ENCODE peak calls at places on chromosomes 1 and 21, in six cellular contexts. One of them, this sample, is unnamed.

GRCh38 chr21:30882907-30883597 is 1.7 kb upstream of the KRTAP11-1 start:
- DNase-seq in trophoblast cell: no peak
- DNase-seq in mesendoderm: no peak
- DNase-seq in H1: no peak
- DNase-seq in IMR-90: no peak
- DNase-seq in mesenchymal stem cell: no peak
- DNase-seq in this sample: no peak

GRCh38 chr1:11132571-11133293 is 33.1 kb upstream of the EXOSC10 start:
- DNase-seq in mesendoderm: peak
- DNase-seq in IMR-90: no peak
- DNase-seq in H1: no peak
- DNase-seq in mesenchymal stem cell: no peak
- DNase-seq in trophoblast cell: no peak
- DNase-seq in this sample: no peak

GRCh38 chr1:110765640-110766335 is 91.0 kb upstream of the KCNA3 start:
- DNase-seq in mesendoderm: peak
- DNase-seq in IMR-90: peak
- DNase-seq in H1: no peak
- DNase-seq in trophoblast cell: peak
- DNase-seq in mesenchymal stem cell: peak
- DNase-seq in this sample: no peak

GRCh38 chr21:44300262-44300959 is 558 bp downstream of the PFKL start:
- DNase-seq in H1: no peak
- DNase-seq in IMR-90: peak
- DNase-seq in mesendoderm: peak
- DNase-seq in mesenchymal stem cell: peak
- DNase-seq in trophoblast cell: peak
- DNase-seq in this sample: no peak

GRCh38 chr1:34884961-34885360 is 25.4 kb upstream of the SMIM12 start:
- DNase-seq in trophoblast cell: no peak
- DNase-seq in IMR-90: no peak
- DNase-seq in H1: no peak
- DNase-seq in mesenchymal stem cell: no peak
- DNase-seq in mesendoderm: peak
- DNase-seq in this sample: no peak

GRCh38 chr1:74236440-74236839 is 1.3 kb downstream of the TNNI3K start:
- DNase-seq in H1: no peak
- DNase-seq in mesenchymal stem cell: no peak
- DNase-seq in trophoblast cell: no peak
- DNase-seq in mesendoderm: no peak
- DNase-seq in IMR-90: no peak
- DNase-seq in this sample: no peak

GRCh38 chr1:60875139-60875538 is 207.2 kb upstream of the NFIA start:
- DNase-seq in IMR-90: no peak
- DNase-seq in mesenchymal stem cell: no peak
- DNase-seq in mesendoderm: no peak
- DNase-seq in H1: no peak
- DNase-seq in trophoblast cell: no peak
- DNase-seq in this sample: no peak

GRCh38 chr1:19854866-19855265 is 27.3 kb upstream of the OTUD3 start:
- DNase-seq in trophoblast cell: no peak
- DNase-seq in IMR-90: no peak
- DNase-seq in mesenchymal stem cell: no peak
- DNase-seq in H1: no peak
- DNase-seq in mesendoderm: no peak
- DNase-seq in this sample: no peak

GRCh38 chr1:8004803-8005573 is 21.1 kb downstream of the ERRFI1 start:
- DNase-seq in mesenchymal stem cell: peak
- DNase-seq in mesendoderm: peak
- DNase-seq in trophoblast cell: peak
- DNase-seq in IMR-90: peak
- DNase-seq in H1: no peak
- DNase-seq in this sample: no peak

GRCh38 chr1:168422203-168422848 is 121.5 kb downstream of the XCL2 start:
- DNase-seq in mesenchymal stem cell: no peak
- DNase-seq in IMR-90: no peak
- DNase-seq in H1: no peak
- DNase-seq in mesendoderm: peak
- DNase-seq in trophoblast cell: no peak
- DNase-seq in this sample: no peak

GRCh38 chr1:94481473-94481933 is 60.1 kb downstream of the F3 start:
- DNase-seq in IMR-90: peak
- DNase-seq in mesendoderm: peak
- DNase-seq in H1: peak
- DNase-seq in trophoblast cell: peak
- DNase-seq in mesenchymal stem cell: peak
- DNase-seq in this sample: peak

GRCh38 chr21:43029785-43030184 is 45.9 kb downstream of the CBS start:
- DNase-seq in H1: no peak
- DNase-seq in IMR-90: no peak
- DNase-seq in mesendoderm: no peak
- DNase-seq in trophoblast cell: no peak
- DNase-seq in mesenchymal stem cell: no peak
- DNase-seq in this sample: no peak

GRCh38 chr1:47914218-47914937 is 82.8 kb downstream of the TRABD2B start:
- DNase-seq in mesenchymal stem cell: no peak
- DNase-seq in H1: no peak
- DNase-seq in mesendoderm: no peak
- DNase-seq in IMR-90: no peak
- DNase-seq in trophoblast cell: no peak
- DNase-seq in this sample: no peak

GRCh38 chr1:3625151-3625907 is 514 bp downstream of the TPRG1L start:
- DNase-seq in H1: no peak
- DNase-seq in mesenchymal stem cell: peak
- DNase-seq in trophoblast cell: peak
- DNase-seq in IMR-90: peak
- DNase-seq in mesendoderm: peak
- DNase-seq in this sample: no peak

GRCh38 chr1:77036560-77036959 is 169.3 kb downstream of the ST6GALNAC5 start:
- DNase-seq in IMR-90: peak
- DNase-seq in trophoblast cell: no peak
- DNase-seq in H1: no peak
- DNase-seq in mesendoderm: peak
- DNase-seq in mesenchymal stem cell: peak
- DNase-seq in this sample: no peak

GRCh38 chr1:90993245-90993644 is 28.6 kb downstream of the ZNF644 start:
- DNase-seq in mesenchymal stem cell: no peak
- DNase-seq in IMR-90: no peak
- DNase-seq in H1: no peak
- DNase-seq in trophoblast cell: no peak
- DNase-seq in mesendoderm: no peak
- DNase-seq in this sample: no peak

GRCh38 chr1:35046730-35047129 is 15.0 kb upstream of the ZMYM6 start:
- DNase-seq in mesendoderm: no peak
- DNase-seq in IMR-90: no peak
- DNase-seq in trophoblast cell: no peak
- DNase-seq in mesenchymal stem cell: no peak
- DNase-seq in H1: no peak
- DNase-seq in this sample: no peak

GRCh38 chr1:20584890-20585289 is 4.0 kb upstream of the CDA start:
- DNase-seq in trophoblast cell: no peak
- DNase-seq in H1: no peak
- DNase-seq in IMR-90: peak
- DNase-seq in mesendoderm: peak
- DNase-seq in mesenchymal stem cell: no peak
- DNase-seq in this sample: no peak

GRCh38 chr1:113677250-113678158 is 81.8 kb downstream of the PHTF1 start:
- DNase-seq in mesendoderm: peak
- DNase-seq in mesenchymal stem cell: peak
- DNase-seq in H1: no peak
- DNase-seq in IMR-90: peak
- DNase-seq in trophoblast cell: no peak
- DNase-seq in this sample: peak

GRCh38 chr1:30694248-30695175 is 28.9 kb downstream of the MATN1 start:
- DNase-seq in IMR-90: no peak
- DNase-seq in trophoblast cell: no peak
- DNase-seq in mesenchymal stem cell: no peak
- DNase-seq in mesendoderm: no peak
- DNase-seq in H1: no peak
- DNase-seq in this sample: no peak

GRCh38 chr1:20732071-20732587 is 374 bp downstream of the SH2D5 start:
- DNase-seq in trophoblast cell: no peak
- DNase-seq in H1: peak
- DNase-seq in mesenchymal stem cell: peak
- DNase-seq in mesendoderm: peak
- DNase-seq in IMR-90: peak
- DNase-seq in this sample: peak

GRCh38 chr1:90706437-90707362 is 10.4 kb downstream of the BARHL2 start:
- DNase-seq in mesendoderm: peak
- DNase-seq in IMR-90: no peak
- DNase-seq in mesenchymal stem cell: no peak
- DNase-seq in H1: no peak
- DNase-seq in trophoblast cell: no peak
- DNase-seq in this sample: no peak

GRCh38 chr1:223708001-223708359 is 4.4 kb upstream of the CAPN2 start:
- DNase-seq in trophoblast cell: no peak
- DNase-seq in mesenchymal stem cell: no peak
- DNase-seq in H1: no peak
- DNase-seq in IMR-90: no peak
- DNase-seq in mesendoderm: no peak
- DNase-seq in this sample: no peak

DNA sequence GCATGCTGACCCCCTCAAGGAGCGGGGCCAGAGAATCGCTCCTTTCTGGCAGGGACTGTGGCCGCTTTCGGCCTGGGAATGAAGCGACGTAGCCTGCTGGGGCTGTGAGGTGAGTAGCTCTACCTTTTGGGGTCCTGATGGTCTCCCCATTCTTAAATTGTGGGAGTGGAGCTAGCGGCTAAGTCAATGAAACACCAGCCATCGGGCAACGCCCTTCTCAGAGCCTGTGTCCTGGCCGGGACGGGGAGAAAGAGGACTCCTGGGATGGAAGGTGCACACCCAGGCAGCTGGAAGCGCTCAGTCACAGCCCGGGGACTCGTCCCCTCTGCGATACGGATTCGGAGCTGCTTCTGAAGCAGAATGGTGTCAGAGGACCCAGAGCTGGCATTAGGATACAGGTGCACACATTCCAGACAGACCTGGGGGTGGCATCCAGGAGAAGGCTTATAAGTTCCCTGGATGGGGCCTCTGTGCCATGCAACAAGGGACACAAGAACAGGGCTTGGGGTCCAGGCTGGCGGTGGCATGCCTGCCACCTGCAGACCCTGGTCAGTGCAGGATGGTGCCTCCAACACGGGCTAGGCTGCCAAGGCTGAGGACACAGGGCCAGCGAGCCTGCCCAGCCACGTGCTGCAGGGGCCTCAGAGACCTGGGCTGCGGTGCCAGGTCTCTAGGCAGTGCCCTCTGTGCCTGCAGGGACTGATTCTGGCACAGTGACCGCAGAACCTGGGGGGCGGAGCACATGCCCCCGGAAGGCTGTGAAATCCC is 945 bp upstream of the WNT9A start:
- DNase-seq in mesendoderm: no peak
- DNase-seq in H1: no peak
- DNase-seq in IMR-90: no peak
- DNase-seq in mesenchymal stem cell: peak
- DNase-seq in trophoblast cell: no peak
- DNase-seq in this sample: no peak
- H3K4me3 ChIP-seq in mesendoderm: peak
- H3K4me3 ChIP-seq in H1: peak
- H3K4me3 ChIP-seq in IMR-90: peak
- H3K4me3 ChIP-seq in mesenchymal stem cell: peak
- H3K4me3 ChIP-seq in trophoblast cell: peak
- H3K4me3 ChIP-seq in this sample: peak

DNA sequence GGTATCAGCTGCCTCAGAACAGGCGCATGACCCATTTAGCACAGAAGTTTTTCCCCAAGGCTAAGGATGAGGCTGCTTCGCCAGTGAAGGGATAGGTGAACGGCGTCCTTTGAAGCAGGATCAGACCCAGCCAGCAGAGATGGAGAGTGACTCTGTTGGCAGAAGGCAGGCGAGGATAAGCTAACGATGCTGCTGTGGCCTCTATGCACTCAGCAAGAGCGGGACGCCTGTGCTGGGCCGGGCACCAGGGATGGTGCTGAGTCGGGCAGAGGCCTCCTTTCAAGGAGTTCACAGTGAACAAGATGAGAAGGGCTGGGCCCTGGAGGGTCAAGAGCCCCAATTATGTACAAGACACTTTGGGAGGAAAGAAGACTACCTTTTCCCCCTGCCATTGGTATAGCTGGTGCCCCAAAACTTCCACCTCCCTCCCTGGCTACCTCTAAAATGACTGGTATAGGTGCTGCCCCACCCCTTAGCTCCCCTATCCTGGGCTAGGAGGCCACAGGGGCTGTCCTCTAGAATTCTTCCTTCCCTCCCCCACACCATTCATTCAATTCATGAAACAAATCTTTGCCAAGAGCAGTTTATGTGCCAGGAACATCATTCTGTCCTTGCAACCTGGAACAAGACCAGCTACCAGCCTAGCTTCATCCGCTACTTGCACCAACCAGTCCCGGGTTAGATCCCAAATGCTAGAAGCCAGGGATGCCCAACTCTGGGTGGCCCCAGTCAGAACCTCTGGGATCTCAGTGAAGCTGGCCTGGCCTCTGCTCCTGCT is 7.5 kb downstream of the XKR8 start:
- DNase-seq in mesendoderm: no peak
- DNase-seq in trophoblast cell: no peak
- DNase-seq in mesenchymal stem cell: no peak
- DNase-seq in IMR-90: no peak
- DNase-seq in H1: no peak
- DNase-seq in this sample: no peak
- H3K4ac ChIP-seq in mesendoderm: no peak
- H3K4ac ChIP-seq in trophoblast cell: no peak
- H3K4ac ChIP-seq in mesenchymal stem cell: no peak
- H3K4ac ChIP-seq in IMR-90: no peak
- H3K4ac ChIP-seq in H1: no peak
- H3K4ac ChIP-seq in this sample: no peak

GRCh38 chr1:196651079-196651478 is 764 bp upstream of the CFH start:
- DNase-seq in IMR-90: no peak
- DNase-seq in mesendoderm: no peak
- DNase-seq in mesenchymal stem cell: no peak
- DNase-seq in H1: no peak
- DNase-seq in trophoblast cell: no peak
- DNase-seq in this sample: no peak
- H3K4me3 ChIP-seq in IMR-90: no peak
- H3K4me3 ChIP-seq in mesendoderm: no peak
- H3K4me3 ChIP-seq in mesenchymal stem cell: no peak
- H3K4me3 ChIP-seq in H1: no peak
- H3K4me3 ChIP-seq in trophoblast cell: no peak
- H3K4me3 ChIP-seq in this sample: no peak

DNA sequence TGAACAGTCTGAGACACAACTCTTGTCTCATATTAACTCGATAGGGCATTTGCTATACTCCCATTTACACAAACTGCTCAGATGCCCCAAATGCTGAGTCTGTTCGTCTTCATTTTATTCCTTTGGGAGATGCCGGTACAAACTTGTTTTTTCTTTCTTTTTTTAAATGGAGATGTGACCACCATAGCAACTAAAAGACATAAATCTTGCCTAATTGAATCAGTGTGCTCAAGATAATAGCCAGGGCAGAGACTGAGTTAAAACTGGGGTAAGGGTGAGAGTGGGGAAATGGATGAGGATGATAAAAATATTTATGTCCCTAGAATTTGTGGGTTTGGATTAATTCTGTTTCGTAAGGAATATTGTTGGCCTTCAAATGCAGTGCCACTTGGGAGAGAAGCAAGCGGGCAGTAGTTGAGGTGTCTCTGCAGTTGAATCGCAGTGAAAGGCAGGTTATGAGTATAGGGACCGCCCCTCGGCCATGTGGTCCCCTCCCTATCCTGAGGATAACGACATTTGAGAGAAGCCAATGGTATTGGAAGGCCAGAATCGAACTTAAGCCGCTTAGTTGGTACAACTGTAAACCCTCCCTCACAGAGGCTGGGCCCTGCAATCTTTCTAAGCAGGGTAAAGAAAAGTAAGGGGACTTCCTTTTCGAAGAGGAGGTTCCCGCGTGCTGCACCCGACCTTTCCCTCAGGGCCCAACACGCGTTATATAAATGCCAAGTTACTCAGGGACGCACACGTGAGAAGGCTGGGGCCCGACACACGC is 846 bp upstream of the LRRC8B start:
- DNase-seq in H1: peak
- DNase-seq in IMR-90: peak
- DNase-seq in trophoblast cell: peak
- DNase-seq in mesenchymal stem cell: peak
- DNase-seq in mesendoderm: peak
- DNase-seq in this sample: peak
- H3K4ac ChIP-seq in H1: peak
- H3K4ac ChIP-seq in IMR-90: peak
- H3K4ac ChIP-seq in trophoblast cell: no peak
- H3K4ac ChIP-seq in mesenchymal stem cell: peak
- H3K4ac ChIP-seq in mesendoderm: peak
- H3K4ac ChIP-seq in this sample: peak

This sample was measured in neuronal stem cell.